ENCODE peak calls at places on chromosomes 12 and 14, in four cellular contexts. F is GM20000, N is WERI-Rb-1, Q is endothelial cell. H is an unnamed sample.

GRCh38 chr14:58769766-58770165 is 132.0 kb downstream of the DACT1 start:
- DNase-seq in F (no peak), N (no peak), Q (no peak), H (no peak)

GRCh38 chr12:99121476-99121965 is 476.4 kb downstream of the APAF1 start:
- DNase-seq in F (no peak), N (no peak), Q (no peak), H (no peak)

GRCh38 chr12:93456077-93456476 is 11.2 kb upstream of the MRPL42 start:
- DNase-seq in F (no peak), N (no peak), Q (no peak), H (no peak)

GRCh38 chr12:103645202-103645601 is 58.1 kb downstream of the STAB2 start:
- DNase-seq in F (no peak), N (no peak), Q (no peak), H (no peak)

GRCh38 chr14:76257111-76257803 is 105.5 kb downstream of the GPATCH2L start:
- DNase-seq in F (no peak), N (no peak), Q (no peak), H (no peak)

GRCh38 chr14:21070083-21070609 is at the start of gene ARHGEF40:
- DNase-seq in F (peak), N (peak), Q (peak), H (peak)

GRCh38 chr14:104361101-104361591 is 218.4 kb upstream of the C14orf180 start:
- DNase-seq in F (no peak), N (peak), Q (no peak), H (no peak)

GRCh38 chr12:1054103-1054838 is 63.2 kb downstream of the ERC1 start:
- DNase-seq in F (no peak), N (no peak), Q (no peak), H (no peak)

GRCh38 chr12:50569321-50569720 is 64.5 kb downstream of the DIP2B start:
- DNase-seq in F (no peak), N (no peak), Q (no peak), H (no peak)

GRCh38 chr14:67396381-67396965 is 15.5 kb downstream of the PLEK2 start:
- DNase-seq in F (no peak), N (no peak), Q (no peak), H (no peak)

GRCh38 chr12:28035483-28035882 is 63.0 kb upstream of the PTHLH start:
- DNase-seq in F (no peak), N (no peak), Q (no peak), H (no peak)

GRCh38 chr12:13000616-13000934 is 510 bp upstream of the HEBP1 start:
- DNase-seq in F (peak), N (no peak), Q (no peak), H (peak)

GRCh38 chr12:14613718-14614117 is 46.0 kb upstream of the PLBD1 start:
- DNase-seq in F (peak), N (no peak), Q (no peak), H (no peak)

GRCh38 chr14:52227559-52228222 is 39.8 kb upstream of the PTGDR start:
- DNase-seq in F (no peak), N (no peak), Q (no peak), H (no peak)

GRCh38 chr12:127245437-127245836 is 1021.5 kb upstream of the TMEM132C start:
- DNase-seq in F (no peak), N (no peak), Q (no peak), H (no peak)

GRCh38 chr12:111310076-111310870 is 58.6 kb downstream of the PHETA1 start:
- DNase-seq in F (no peak), N (no peak), Q (no peak), H (no peak)

GRCh38 chr12:17992002-17992656 is 97.9 kb downstream of the RERGL start:
- DNase-seq in F (peak), N (peak), Q (peak), H (peak)

GRCh38 chr12:110073049-110073831 is 24.9 kb upstream of the C12orf76 start:
- DNase-seq in F (no peak), N (no peak), Q (no peak), H (peak)

GRCh38 chr12:130868412-130868811 is 3.5 kb upstream of the RAN start:
- DNase-seq in F (no peak), N (no peak), Q (no peak), H (no peak)

GRCh38 chr12:6450869-6451347 is 934 bp upstream of the TAPBPL start:
- DNase-seq in F (no peak), N (peak), Q (no peak), H (peak)

GRCh38 chr14:24080888-24081738 is 9.8 kb downstream of the CPNE6 start:
- DNase-seq in F (peak), N (peak), Q (peak), H (peak)

GRCh38 chr12:16046266-16046665 is 135.1 kb downstream of the DERA start:
- DNase-seq in F (no peak), N (no peak), Q (no peak), H (no peak)

DNA sequence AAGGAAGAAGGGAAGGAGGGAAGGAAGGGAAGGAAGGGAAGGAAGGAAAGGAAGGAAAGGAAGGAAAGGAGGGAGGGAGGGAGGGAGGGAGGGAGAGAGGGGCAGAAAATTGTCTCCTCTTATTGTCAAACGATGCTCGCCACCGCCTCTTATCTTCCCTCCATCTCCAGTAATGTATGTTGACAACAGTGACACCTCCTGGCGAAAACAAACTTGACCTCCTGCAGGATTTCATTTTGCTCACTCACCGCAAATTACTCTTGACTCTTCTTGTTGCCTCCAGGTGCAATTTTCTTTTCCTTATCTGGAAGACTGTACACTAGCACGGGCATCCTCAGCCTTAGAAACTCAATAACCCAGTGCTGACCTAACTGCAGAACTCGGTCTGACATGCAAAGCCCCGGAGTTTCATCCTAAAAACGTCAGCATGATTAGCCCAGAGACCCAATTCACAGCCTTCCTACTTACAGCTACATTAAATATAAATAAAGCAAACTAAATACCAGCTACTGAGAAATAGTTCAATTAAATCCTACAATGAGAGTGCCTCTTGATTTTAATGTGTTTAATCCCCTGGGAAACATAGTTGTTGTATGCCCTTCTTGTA is 512.4 kb upstream of the TMPO start:
- DNase-seq in F (peak), N (peak), Q (peak), H (peak)
- TF ChIP-seq CTCF in F (peak), N (peak), Q (peak), H (peak)

GRCh38 chr14:100706860-100707259 is 19.8 kb upstream of the DLK1 start:
- DNase-seq in F (no peak), N (no peak), Q (no peak), H (no peak)

GRCh38 chr14:100709956-100710284 is 16.8 kb upstream of the DLK1 start:
- DNase-seq in F (no peak), N (no peak), Q (no peak), H (no peak)

GRCh38 chr14:100710391-100711116 is 16.1 kb upstream of the DLK1 start:
- DNase-seq in F (no peak), N (no peak), Q (no peak), H (no peak)

GRCh38 chr14:100709252-100709955 is 17.3 kb upstream of the DLK1 start:
- DNase-seq in F (peak), N (no peak), Q (peak), H (peak)

GRCh38 chr14:100708349-100709217 is 18.1 kb upstream of the DLK1 start:
- DNase-seq in F (no peak), N (peak), Q (no peak), H (no peak)
- TF ChIP-seq CTCF in F (no peak), N (peak), Q (no peak), H (no peak)

DNA sequence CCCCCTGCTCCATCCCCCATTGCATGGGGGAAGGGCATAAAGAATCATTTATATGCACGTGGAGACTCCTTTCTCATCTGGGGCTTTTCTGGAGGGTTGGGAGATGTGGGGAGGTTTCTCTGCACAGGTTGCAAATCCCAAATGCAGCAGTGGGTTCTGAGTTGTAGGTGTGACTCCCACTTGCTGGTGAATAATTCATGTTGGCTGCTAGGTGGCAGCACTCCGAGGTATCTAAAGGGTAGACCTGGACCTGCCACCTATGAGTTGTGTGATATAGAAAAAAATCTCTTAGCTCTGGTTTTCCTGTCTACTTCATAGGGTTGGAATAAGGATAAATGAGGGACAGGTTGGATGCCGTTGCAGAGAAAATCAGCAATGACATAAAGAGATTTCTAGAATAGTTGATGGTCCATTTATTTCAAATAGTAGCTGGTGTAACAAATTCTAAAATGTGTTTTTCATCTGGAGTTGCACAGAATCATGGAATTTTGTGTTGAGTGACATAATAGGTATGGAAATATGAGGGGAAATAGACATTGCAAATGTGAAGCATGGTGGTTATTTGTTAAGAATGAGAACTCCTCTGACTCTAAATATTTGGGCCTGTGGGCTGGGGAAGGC is 4.6 kb downstream of the MARCHF9 start:
- DNase-seq in F (peak), N (peak), Q (no peak), H (peak)
- TF ChIP-seq CTCF in F (peak), N (peak), Q (peak), H (peak)

GRCh38 chr12:122306407-122306806 is 40.1 kb upstream of the VPS33A start:
- DNase-seq in F (no peak), N (no peak), Q (no peak), H (peak)
- TF ChIP-seq CTCF in F (peak), N (peak), Q (no peak), H (no peak)

GRCh38 chr14:64465856-64466554 is 706 bp downstream of the AKAP5 start:
- DNase-seq in F (no peak), N (peak), Q (peak), H (no peak)

GRCh38 chr14:64467131-64467530 is 1.8 kb downstream of the AKAP5 start:
- DNase-seq in F (no peak), N (no peak), Q (no peak), H (no peak)

GRCh38 chr14:64464695-64465094 is 604 bp upstream of the AKAP5 start:
- DNase-seq in F (no peak), N (peak), Q (no peak), H (no peak)

GRCh38 chr14:64463873-64464272 is 1.4 kb upstream of the AKAP5 start:
- DNase-seq in F (no peak), N (no peak), Q (no peak), H (no peak)

GRCh38 chr14:64465208-64465821 is at the start of gene AKAP5:
- DNase-seq in F (peak), N (peak), Q (peak), H (peak)
- TF ChIP-seq CTCF in F (no peak), N (no peak), Q (peak), H (no peak)

GRCh38 chr12:120761581-120761980 is 36.0 kb downstream of the ACADS start:
- DNase-seq in F (no peak), N (no peak), Q (no peak), H (no peak)
- TF ChIP-seq CTCF in F (no peak), N (no peak), Q (no peak), H (no peak)

GRCh38 chr12:132424811-132425210 is 65.1 kb upstream of the FBRSL1 start:
- DNase-seq in F (no peak), N (no peak), Q (no peak), H (no peak)

GRCh38 chr12:132422057-132423043 is 67.6 kb upstream of the FBRSL1 start:
- DNase-seq in F (no peak), N (peak), Q (peak), H (no peak)

GRCh38 chr12:132424118-132424438 is 65.9 kb upstream of the FBRSL1 start:
- DNase-seq in F (no peak), N (no peak), Q (no peak), H (no peak)

GRCh38 chr12:132426349-132427176 is 63.4 kb upstream of the FBRSL1 start:
- DNase-seq in F (no peak), N (peak), Q (no peak), H (no peak)

GRCh38 chr12:132423251-132424117 is 66.5 kb upstream of the FBRSL1 start:
- DNase-seq in F (no peak), N (no peak), Q (no peak), H (no peak)
- TF ChIP-seq CTCF in F (no peak), N (no peak), Q (no peak), H (no peak)

GRCh38 chr12:7837366-7837765 is 35.3 kb downstream of the SLC2A14 start:
- DNase-seq in F (no peak), N (no peak), Q (no peak), H (no peak)

GRCh38 chr12:7833831-7834230 is 38.9 kb downstream of the SLC2A14 start:
- DNase-seq in F (no peak), N (no peak), Q (no peak), H (no peak)

GRCh38 chr12:7835766-7836165 is 36.9 kb downstream of the SLC2A14 start:
- DNase-seq in F (no peak), N (no peak), Q (no peak), H (no peak)

GRCh38 chr12:7834701-7835100 is 38.0 kb downstream of the SLC2A14 start:
- DNase-seq in F (no peak), N (no peak), Q (no peak), H (no peak)

GRCh38 chr12:7835116-7835515 is 37.6 kb downstream of the SLC2A14 start:
- DNase-seq in F (no peak), N (no peak), Q (no peak), H (no peak)
- TF ChIP-seq CTCF in F (no peak), N (no peak), Q (no peak), H (no peak)

H was measured in activated CD8-positive, alpha-beta T cell treated with anti-CD3 and anti-CD28 coated beads for 36 hours.